ENCODE peak calls at places on chromosomes 6 and 20, in ten cellular contexts. R is fibroblast of lung, P is brain microvascular endothelial cell, Z is cardiac muscle cell, I is Karpas-422, S is SK-N-SH, V is HCT116, F is neural progenitor cell, T is HepG2, W is trophoblast cell. L is an unnamed sample.

GRCh38 chr6:136685540-136686108 is 106.7 kb downstream of the MAP3K5 start:
- DNase-seq in R (peak; percentile 34), P (no peak), Z (no peak), I (no peak), S (no peak), V (peak; percentile 26), F (no peak), T (no peak), W (no peak), L (no peak)

GRCh38 chr20:23048283-23049200 is 930 bp downstream of the THBD start:
- DNase-seq in R (peak; percentile 22), P (no peak), Z (peak; percentile 40), I (no peak), S (no peak), V (no peak), F (peak; percentile 78), T (no peak), W (peak; percentile 55), L (peak; percentile 84)

GRCh38 chr20:54601831-54602515 is 126.6 kb downstream of the DOK5 start:
- DNase-seq in R (no peak), P (no peak), Z (no peak), I (no peak), S (no peak), V (no peak), F (no peak), T (no peak), W (peak; percentile 80), L (no peak)

GRCh38 chr20:11429168-11429567 is 488.5 kb upstream of the BTBD3 start:
- DNase-seq in R (no peak), P (peak; percentile 53), Z (no peak), I (no peak), S (no peak), V (no peak), F (no peak), T (no peak), W (no peak), L (no peak)

GRCh38 chr20:61499859-61500258 is 247.8 kb downstream of the CDH4 start:
- DNase-seq in R (peak; percentile 36), P (no peak), Z (no peak), I (no peak), S (no peak), V (no peak), F (no peak), T (no peak), W (no peak), L (no peak)

GRCh38 chr20:44448753-44449546 is 26.7 kb upstream of the TTPAL start:
- DNase-seq in R (no peak), P (no peak), Z (peak; percentile 31), I (peak; percentile 82), S (peak; percentile 30), V (peak; percentile 16), F (peak; percentile 69), T (peak; percentile 68), W (no peak), L (peak; percentile 90)

GRCh38 chr6:142542704-142543233 is 241.0 kb downstream of the ADGRG6 start:
- DNase-seq in R (peak; percentile 85), P (peak; percentile 70), Z (peak; percentile 87), I (no peak), S (no peak), V (peak; percentile 36), F (no peak), T (no peak), W (peak; percentile 88), L (peak; percentile 8)

GRCh38 chr6:35363293-35363750 is 21.0 kb downstream of the PPARD start:
- DNase-seq in R (peak; percentile 56), P (peak; percentile 93), Z (no peak), I (peak; percentile 54), S (peak; percentile 68), V (no peak), F (peak; percentile 21), T (no peak), W (no peak), L (peak; percentile 17)

GRCh38 chr6:85660181-85660611 is 17.5 kb upstream of the SYNCRIP start:
- DNase-seq in R (peak; percentile 99), P (peak; percentile 97), Z (peak; percentile 86), I (no peak), S (peak; percentile 64), V (peak; percentile 72), F (no peak), T (peak; percentile 59), W (peak; percentile 43), L (no peak)

GRCh38 chr6:42394151-42394550 is 57.6 kb downstream of the TRERF1 start:
- DNase-seq in R (no peak), P (no peak), Z (no peak), I (no peak), S (no peak), V (no peak), F (no peak), T (no peak), W (no peak), L (no peak)

GRCh38 chr6:91273729-91274128 is 686.9 kb upstream of the MAP3K7 start:
- DNase-seq in R (no peak), P (peak; percentile 7), Z (peak; percentile 25), I (no peak), S (no peak), V (no peak), F (no peak), T (no peak), W (no peak), L (no peak)

GRCh38 chr20:48652961-48653705 is 174.7 kb downstream of the PREX1 start:
- DNase-seq in R (no peak), P (no peak), Z (no peak), I (no peak), S (no peak), V (no peak), F (no peak), T (no peak), W (no peak), L (no peak)
- H3K27ac ChIP-seq in R (no peak overlapping the region), P (no peak overlapping the region), Z (no peak overlapping the region), I (no peak overlapping the region), S (no peak overlapping the region), V (no peak overlapping the region), F (no peak overlapping the region), T (no peak overlapping the region), W (no peak overlapping the region), L (no peak overlapping the region)

GRCh38 chr6:168071620-168072019 is 7.4 kb downstream of the FRMD1 start:
- DNase-seq in R (no peak), P (no peak), Z (no peak), I (peak; percentile 48), S (no peak), V (no peak), F (no peak), T (peak; percentile 35), W (peak; percentile 24), L (peak; percentile 74)

GRCh38 chr6:168072730-168073129 is 6.3 kb downstream of the FRMD1 start:
- DNase-seq in R (no peak), P (no peak), Z (no peak), I (no peak), S (no peak), V (no peak), F (no peak), T (no peak), W (no peak), L (no peak)

GRCh38 chr6:168073937-168074730 is 4.9 kb downstream of the FRMD1 start:
- DNase-seq in R (no peak), P (no peak), Z (no peak), I (no peak), S (no peak), V (no peak), F (no peak), T (no peak), W (no peak), L (no peak)

GRCh38 chr6:168072266-168072665 is 6.7 kb downstream of the FRMD1 start:
- DNase-seq in R (no peak), P (no peak), Z (no peak), I (no peak), S (no peak), V (no peak), F (no peak), T (no peak), W (no peak), L (no peak)

GRCh38 chr6:168070804-168071203 is 8.2 kb downstream of the FRMD1 start:
- DNase-seq in R (no peak), P (no peak), Z (no peak), I (no peak), S (no peak), V (no peak), F (no peak), T (no peak), W (no peak), L (no peak)
- H3K4me3 ChIP-seq in R (no peak overlapping the region), P (no peak overlapping the region), Z (no peak overlapping the region), I (no peak overlapping the region), S (no peak overlapping the region), V (no peak overlapping the region), F (no peak overlapping the region), T (no peak overlapping the region), W (no peak overlapping the region), L (no peak overlapping the region)

DNA sequence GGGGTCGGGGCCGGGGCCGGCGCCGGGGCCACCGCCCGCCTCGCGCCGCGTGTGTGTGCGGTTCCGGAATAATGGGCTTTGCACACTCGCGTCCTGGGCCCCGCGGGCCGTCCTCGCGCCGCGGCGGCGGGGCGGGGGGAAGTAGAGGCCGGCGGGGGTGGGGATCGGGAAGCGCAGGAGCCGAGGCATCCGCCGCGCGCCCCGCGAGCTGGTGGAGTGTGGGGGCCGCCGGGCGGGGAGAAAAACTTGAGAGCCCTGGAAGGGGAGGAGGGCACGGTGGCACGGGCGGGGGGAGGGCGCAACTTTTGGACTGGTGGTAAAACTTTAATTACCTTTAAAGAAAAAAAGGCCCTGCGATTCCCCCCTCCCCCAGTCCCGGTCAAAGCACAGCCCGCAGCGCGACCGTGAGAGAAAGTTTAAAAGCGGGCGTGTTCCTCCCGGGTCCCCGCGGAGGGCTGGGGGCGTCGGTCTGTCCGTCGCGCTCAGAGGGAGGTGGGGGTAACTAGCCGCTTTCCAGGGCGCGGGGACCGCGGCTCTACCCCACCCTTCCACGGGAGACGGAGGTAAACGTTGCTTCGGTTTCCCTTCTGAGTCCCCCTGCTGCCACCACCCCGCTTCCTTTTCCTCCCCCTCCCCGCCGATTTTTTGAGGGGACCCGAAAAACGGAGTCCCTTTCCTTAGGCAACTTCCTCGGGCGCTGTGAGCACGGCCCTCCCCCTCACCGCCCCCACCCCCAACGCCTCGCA is 1.9 kb downstream of the L3MBTL3 start:
- DNase-seq in R (no peak), P (no peak), Z (peak; percentile 11), I (no peak), S (peak; percentile 26), V (no peak), F (peak; percentile 45), T (no peak), W (peak; percentile 46), L (peak; percentile 35)
- H3K27ac ChIP-seq in R (peak overlapping the region; percentile 44), P (peak overlapping the region; percentile 65), Z (no peak overlapping the region), I (no peak overlapping the region), S (peak overlapping the region; percentile 56), V (peak overlapping the region; percentile 93), F (no peak overlapping the region), T (no peak overlapping the region), W (no peak overlapping the region), L (no peak overlapping the region)

GRCh38 chr6:101728388-101728787 is 334.9 kb downstream of the GRIK2 start:
- DNase-seq in R (no peak), P (no peak), Z (no peak), I (no peak), S (no peak), V (no peak), F (no peak), T (no peak), W (no peak), L (no peak)

DNA sequence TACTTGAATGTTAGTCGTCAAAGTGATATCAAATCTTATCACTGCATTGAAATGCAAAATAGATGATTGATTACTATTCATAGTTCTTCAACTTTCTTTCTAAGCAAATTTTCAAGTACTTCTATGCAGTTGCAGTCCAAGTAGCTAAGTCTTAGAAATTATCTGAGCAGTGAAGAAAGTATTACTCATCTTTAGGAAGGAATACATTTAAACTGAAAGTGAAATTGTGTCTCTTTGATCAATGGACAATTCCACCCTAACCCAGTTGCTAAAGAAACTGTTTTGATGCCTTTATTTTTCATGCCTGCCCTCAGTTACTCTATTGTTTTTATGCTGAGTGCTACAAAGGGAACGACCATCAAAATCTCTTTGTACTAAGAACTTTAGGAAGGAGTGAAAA is 337.4 kb downstream of the GRIK2 start:
- DNase-seq in R (peak; percentile 32), P (no peak), Z (peak; percentile 39), I (no peak), S (no peak), V (no peak), F (no peak), T (no peak), W (no peak), L (no peak)
- H3K4me3 ChIP-seq in R (no peak overlapping the region), P (no peak overlapping the region), Z (no peak overlapping the region), I (no peak overlapping the region), S (no peak overlapping the region), V (no peak overlapping the region), F (no peak overlapping the region), T (no peak overlapping the region), W (no peak overlapping the region), L (peak overlapping the region; percentile 13)

L was measured in GM23338.